ENCODE peak calls at places on chromosomes 13 and 19, in six cellular contexts. V, F, Z, D, L and H are unnamed samples.
A peak's percentile ranks its signal among the peaks of the same experiment; 100 is the strongest.

GRCh38 chr19:36046443-36047050 is 7.5 kb downstream of the THAP8 start:
- DNase-seq in V (no peak), F (no peak), Z (no peak), D (no peak), L (no peak), H (no peak)

GRCh38 chr13:43487885-43488284 is 298.9 kb downstream of the ENOX1 start:
- DNase-seq in V (no peak), F (no peak), Z (no peak), D (no peak), L (no peak), H (no peak)

GRCh38 chr19:459724-460511 is 915 bp downstream of the SHC2 start:
- DNase-seq in V (no peak), F (peak; percentile 59), Z (peak; percentile 58), D (peak; percentile 85), L (no peak), H (no peak)

GRCh38 chr19:10654610-10655456 is 687 bp downstream of the ILF3 start:
- DNase-seq in V (peak; percentile 75), F (peak; percentile 47), Z (peak; percentile 77), D (peak; percentile 89), L (no peak), H (peak; percentile 85)

GRCh38 chr13:65387743-65388347 is 1842.3 kb downstream of the PCDH9 start:
- DNase-seq in V (no peak), F (no peak), Z (peak; percentile 1), D (no peak), L (no peak), H (no peak)

GRCh38 chr13:32790731-32791130 is 204.5 kb downstream of the PDS5B start:
- DNase-seq in V (no peak), F (peak; percentile 5), Z (peak; percentile 4), D (no peak), L (no peak), H (no peak)

GRCh38 chr13:97116754-97117153 is 105.4 kb upstream of the MBNL2 start:
- DNase-seq in V (no peak), F (no peak), Z (no peak), D (no peak), L (no peak), H (no peak)

GRCh38 chr19:719636-720377 is 11.1 kb downstream of the PALM start:
- DNase-seq in V (no peak), F (no peak), Z (peak; percentile 58), D (peak; percentile 59), L (no peak), H (no peak)

GRCh38 chr19:17687857-17688784 is at the start of gene UNC13A:
- DNase-seq in V (no peak), F (no peak), Z (peak; percentile 83), D (peak; percentile 98), L (no peak), H (peak; percentile 62)

GRCh38 chr13:50255639-50256038 is 240.4 kb downstream of the KCNRG start:
- DNase-seq in V (no peak), F (no peak), Z (no peak), D (no peak), L (no peak), H (no peak)

GRCh38 chr19:5977222-5977784 is 637 bp downstream of the RANBP3 start:
- DNase-seq in V (no peak), F (no peak), Z (peak; percentile 24), D (no peak), L (no peak), H (no peak)

GRCh38 chr19:342801-343421 is 1.7 kb downstream of the MIER2 start:
- DNase-seq in V (no peak), F (no peak), Z (peak; percentile 69), D (no peak), L (peak; percentile 15), H (no peak)

GRCh38 chr13:101785858-101786257 is 333.4 kb downstream of the ITGBL1 start:
- DNase-seq in V (no peak), F (peak; percentile 17), Z (no peak), D (peak; percentile 47), L (no peak), H (no peak)

GRCh38 chr13:34128661-34129060 is 310.7 kb downstream of the RFC3 start:
- DNase-seq in V (no peak), F (no peak), Z (no peak), D (no peak), L (no peak), H (no peak)

GRCh38 chr19:12779162-12779993 is 4.0 kb upstream of the HOOK2 start:
- DNase-seq in V (no peak), F (peak; percentile 61), Z (peak; percentile 79), D (no peak), L (no peak), H (no peak)

GRCh38 chr19:21482863-21483276 is 22.5 kb upstream of the ZNF429 start:
- DNase-seq in V (peak; percentile 52), F (peak; percentile 6), Z (peak; percentile 61), D (peak; percentile 82), L (no peak), H (no peak)

GRCh38 chr19:34662919-34663318 is 14.0 kb downstream of the SCGB2B2 start:
- DNase-seq in V (no peak), F (peak; percentile 51), Z (peak; percentile 62), D (no peak), L (no peak), H (no peak)

GRCh38 chr13:27014406-27015359 is 156.9 kb downstream of the USP12 start:
- DNase-seq in V (no peak), F (no peak), Z (no peak), D (peak; percentile 47), L (no peak), H (no peak)

GRCh38 chr13:20340759-20341161 is 108.6 kb upstream of the GJB6 start:
- DNase-seq in V (no peak), F (no peak), Z (no peak), D (no peak), L (no peak), H (no peak)

GRCh38 chr19:33514885-33515485 is 6.6 kb downstream of the PEPD start:
- DNase-seq in V (no peak), F (no peak), Z (no peak), D (no peak), L (no peak), H (no peak)

GRCh38 chr13:77000475-77000874 is 8.6 kb downstream of the CLN5 start:
- DNase-seq in V (no peak), F (no peak), Z (no peak), D (no peak), L (no peak), H (no peak)

GRCh38 chr13:113612626-113613025 is 28.1 kb downstream of the TFDP1 start:
- DNase-seq in V (no peak), F (no peak), Z (no peak), D (no peak), L (no peak), H (no peak)

GRCh38 chr13:59374720-59375119 is 789.0 kb downstream of the DIAPH3 start:
- DNase-seq in V (no peak), F (no peak), Z (no peak), D (no peak), L (no peak), H (no peak)

GRCh38 chr13:21229241-21230024 is 53.0 kb downstream of the MRPL57 start:
- DNase-seq in V (no peak), F (no peak), Z (no peak), D (no peak), L (no peak), H (no peak)

GRCh38 chr13:46861959-46862358 is 34.9 kb downstream of the HTR2A start:
- DNase-seq in V (no peak), F (no peak), Z (no peak), D (no peak), L (no peak), H (no peak)

GRCh38 chr13:45365558-45365885 is 24.5 kb upstream of the TPT1 start:
- DNase-seq in V (no peak), F (no peak), Z (no peak), D (no peak), L (no peak), H (no peak)

GRCh38 chr13:45367995-45368394 is 27.0 kb upstream of the TPT1 start:
- DNase-seq in V (no peak), F (no peak), Z (no peak), D (no peak), L (no peak), H (no peak)

GRCh38 chr13:45369116-45369515 is 28.1 kb upstream of the TPT1 start:
- DNase-seq in V (no peak), F (no peak), Z (no peak), D (no peak), L (no peak), H (no peak)

GRCh38 chr13:45368571-45368970 is 27.6 kb upstream of the TPT1 start:
- DNase-seq in V (no peak), F (no peak), Z (no peak), D (no peak), L (no peak), H (no peak)

GRCh38 chr13:45367358-45367757 is 26.4 kb upstream of the TPT1 start:
- DNase-seq in V (peak; percentile 75), F (peak; percentile 69), Z (peak; percentile 80), D (no peak), L (peak; percentile 67), H (peak; percentile 61)
- TF ChIP-seq POLR2AphosphoS5 in V (no peak), F (no peak), Z (no peak), D (peak; percentile 33), L (no peak), H (no peak)

DNA sequence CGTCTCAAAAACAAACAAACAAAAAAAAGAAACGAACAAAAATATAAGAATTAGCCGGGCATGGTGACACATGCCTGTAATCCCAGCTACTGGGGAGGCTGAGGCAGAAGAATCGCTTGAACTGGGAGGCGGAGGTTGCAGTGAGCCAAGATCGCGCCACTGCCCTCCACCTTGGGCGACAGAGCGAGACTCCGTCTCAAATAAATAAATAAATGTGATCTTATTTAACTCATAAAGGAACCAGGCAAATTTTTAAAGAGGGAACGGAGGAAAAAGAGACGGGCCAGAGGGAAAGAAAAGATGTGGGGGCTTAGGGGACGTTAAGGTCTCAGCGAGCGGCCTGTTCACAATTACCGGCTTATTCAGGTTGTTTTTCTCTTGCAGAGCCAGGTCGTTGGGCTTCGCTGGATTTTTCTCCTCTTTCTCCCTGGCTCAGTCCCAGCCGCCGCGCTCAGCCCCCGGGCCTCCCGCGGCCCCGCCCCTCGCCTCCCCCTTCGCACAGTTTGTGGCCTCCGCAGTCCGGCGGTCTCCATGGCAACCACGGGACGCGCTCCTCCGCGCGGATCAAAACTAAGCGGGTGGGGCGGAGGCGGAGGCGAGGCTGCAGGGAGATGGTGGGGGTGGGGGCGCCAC is 2.8 kb upstream of the CCDC8 start:
- DNase-seq in V (no peak), F (peak; percentile 59), Z (peak; percentile 98), D (peak; percentile 95), L (no peak), H (no peak)
- TF ChIP-seq TAF1 in V (no peak), F (no peak), Z (peak; percentile 25), D (peak; percentile 43), L (no peak), H (no peak)

DNA sequence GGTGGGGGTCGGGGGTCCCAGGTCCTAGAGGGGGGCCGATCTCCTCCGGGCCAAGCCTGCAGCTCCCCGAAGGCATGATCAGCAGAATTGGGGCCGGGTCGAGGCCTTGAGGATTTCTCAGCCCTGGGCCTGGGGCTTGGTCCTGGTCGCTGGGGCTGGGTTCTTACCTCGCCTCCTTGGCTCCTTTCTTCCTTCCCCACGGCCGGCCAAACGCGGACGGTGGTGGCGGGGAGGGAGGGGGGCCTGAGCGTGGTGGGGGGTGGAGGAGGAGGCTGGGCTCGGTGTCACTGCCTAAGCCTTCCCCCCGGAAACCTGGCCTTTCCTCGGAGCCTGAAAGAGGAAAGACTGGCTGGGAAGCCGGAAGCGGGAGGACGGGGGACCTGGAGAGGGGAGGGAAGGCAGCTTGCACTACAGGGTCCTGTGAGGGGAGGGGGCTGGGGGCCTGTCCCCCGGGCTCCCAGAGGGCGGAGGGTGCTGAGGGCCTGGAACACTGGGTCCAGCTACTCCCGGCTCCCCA is at the start of gene ZNF579:
- DNase-seq in V (peak; percentile 88), F (peak; percentile 80), Z (peak; percentile 93), D (peak; percentile 90), L (peak; percentile 52), H (peak; percentile 82)
- TF ChIP-seq POLR2A in V (peak; percentile 42), F (peak; percentile 23), Z (peak; percentile 33), D (no peak), L (peak; percentile 75), H (peak; percentile 58)

GRCh38 chr13:110521946-110522345 is 39.6 kb downstream of the RAB20 start:
- DNase-seq in V (no peak), F (no peak), Z (no peak), D (no peak), L (no peak), H (no peak)
- TF ChIP-seq POLR2AphosphoS5 in V (no peak), F (no peak), Z (no peak), D (no peak), L (no peak), H (no peak)